ENCODE peak calls at places on chromosome 11, in six cellular contexts. O, J, Y, B, R and L are unnamed samples.

GRCh38 chr11:134418119-134418840 is 6.2 kb upstream of the B3GAT1 start:
- DNase-seq in J (no peak), O (no peak), R (no peak), B (peak; percentile 45), Y (no peak), L (no peak)

GRCh38 chr11:120223793-120224192 is 13.0 kb downstream of the OAF start:
- DNase-seq in R (no peak), B (no peak), O (no peak), Y (no peak), J (no peak), L (no peak)

GRCh38 chr11:63961608-63962412 is 12.6 kb upstream of the COX8A start:
- DNase-seq in Y (no peak), O (no peak), R (no peak), B (peak; percentile 25), J (no peak), L (no peak)

GRCh38 chr11:70756341-70756740 is 358.0 kb downstream of the CTTN start:
- DNase-seq in J (no peak), R (peak; percentile 27), O (no peak), Y (no peak), B (no peak), L (no peak)

GRCh38 chr11:5118893-5119292 is 19.3 kb downstream of the OR52A5 start:
- DNase-seq in R (no peak), Y (no peak), J (no peak), O (no peak), B (no peak), L (no peak)

GRCh38 chr11:112884012-112884767 is 77.0 kb upstream of the NCAM1 start:
- DNase-seq in B (no peak), O (no peak), J (no peak), R (no peak), Y (no peak), L (no peak)

GRCh38 chr11:120632579-120632978 is 121.0 kb downstream of the GRIK4 start:
- DNase-seq in R (no peak), B (peak; percentile 22), O (peak; percentile 24), J (peak; percentile 51), Y (no peak), L (peak; percentile 48)

GRCh38 chr11:45091563-45092392 is 54.7 kb upstream of the PRDM11 start:
- DNase-seq in R (no peak), B (no peak), Y (peak; percentile 48), J (no peak), O (no peak), L (no peak)

GRCh38 chr11:13769188-13769587 is 100.7 kb downstream of the FAR1 start:
- DNase-seq in Y (no peak), O (no peak), R (no peak), B (no peak), J (no peak), L (no peak)

GRCh38 chr11:74681686-74682651 is 49.3 kb downstream of the CHRDL2 start:
- DNase-seq in J (no peak), Y (peak; percentile 54), O (no peak), R (peak; percentile 81), B (no peak), L (no peak)

GRCh38 chr11:848380-848931 is 5.8 kb downstream of the TSPAN4 start:
- DNase-seq in Y (no peak), B (peak; percentile 50), R (no peak), J (peak; percentile 94), O (peak; percentile 72), L (peak; percentile 94)

GRCh38 chr11:128039140-128040021 is 548.0 kb downstream of the ETS1 start:
- DNase-seq in B (no peak), O (no peak), J (no peak), R (no peak), Y (peak; percentile 23), L (no peak)

GRCh38 chr11:73072935-73073481 is 69.1 kb downstream of the FCHSD2 start:
- DNase-seq in R (no peak), Y (no peak), B (no peak), J (no peak), O (peak; percentile 18), L (no peak)

GRCh38 chr11:130155106-130155505 is 4.5 kb upstream of the ST14 start:
- DNase-seq in J (no peak), Y (no peak), B (no peak), O (no peak), R (no peak), L (no peak)

GRCh38 chr11:103210543-103210942 is 101.3 kb downstream of the DYNC2H1 start:
- DNase-seq in Y (no peak), R (no peak), O (no peak), B (no peak), J (no peak), L (no peak)

GRCh38 chr11:47979378-47980092 is 824 bp upstream of the PTPRJ start:
- DNase-seq in R (no peak), J (no peak), B (no peak), O (peak; percentile 61), Y (no peak), L (no peak)

GRCh38 chr11:47981667-47982404 is 1.5 kb downstream of the PTPRJ start:
- DNase-seq in B (no peak), R (peak; percentile 76), J (no peak), O (no peak), Y (no peak), L (no peak)

GRCh38 chr11:47980907-47981621 is 705 bp downstream of the PTPRJ start:
- DNase-seq in O (peak; percentile 56), B (no peak), Y (peak; percentile 42), R (peak; percentile 74), J (peak; percentile 56), L (peak; percentile 68)

GRCh38 chr11:47977651-47978050 is 2.7 kb upstream of the PTPRJ start:
- DNase-seq in J (no peak), Y (no peak), O (no peak), B (no peak), R (no peak), L (no peak)

DNA sequence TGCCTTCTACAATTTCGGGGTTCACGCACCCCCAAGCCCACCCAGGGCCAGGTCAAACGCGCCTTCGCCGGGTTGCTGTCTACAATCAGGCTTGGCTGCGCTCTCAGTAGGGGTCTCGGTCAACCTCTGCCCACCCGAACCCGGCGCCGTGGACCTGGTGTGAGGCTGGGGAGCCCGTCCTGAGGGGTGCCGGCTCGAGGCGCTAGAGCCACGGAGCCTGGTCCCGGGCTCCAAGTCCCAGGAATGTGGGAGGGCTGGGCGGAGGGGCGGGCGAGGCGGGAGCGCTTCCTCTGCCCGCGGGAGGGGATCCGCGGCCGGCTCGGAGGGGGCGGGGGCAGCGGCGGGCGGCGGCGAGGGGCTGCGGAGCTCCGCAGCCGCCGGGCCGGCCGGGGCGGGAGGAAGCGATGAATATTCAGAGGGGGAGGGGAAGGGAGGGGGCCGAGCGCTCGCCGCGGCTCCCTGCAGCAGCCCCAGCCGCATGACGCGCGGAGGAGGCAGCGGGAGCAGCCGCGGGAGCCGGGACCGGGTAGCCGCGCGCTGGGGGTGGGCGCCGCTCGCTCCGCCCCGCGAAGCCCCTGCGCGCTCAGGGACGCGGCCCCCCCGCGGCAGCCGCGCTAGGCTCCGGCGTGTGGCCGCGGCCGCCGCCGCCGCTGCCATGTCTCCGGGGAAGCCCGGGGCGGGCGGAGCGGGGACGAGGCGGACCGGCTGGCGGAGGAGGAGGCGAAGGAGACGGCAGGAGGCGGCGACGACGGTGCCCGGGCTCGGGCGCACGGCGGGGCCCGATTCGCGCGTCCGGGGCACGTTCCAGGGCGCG is at the start of gene PTPRJ:
- DNase-seq in Y (peak; percentile 74), O (peak; percentile 73), B (peak; percentile 75), R (peak; percentile 85), J (peak; percentile 70), L (peak; percentile 75)
- TF ChIP-seq POLR2A in Y (no peak), O (peak; percentile 40), B (no peak), R (peak; percentile 71), J (no peak), L (no peak)

DNA sequence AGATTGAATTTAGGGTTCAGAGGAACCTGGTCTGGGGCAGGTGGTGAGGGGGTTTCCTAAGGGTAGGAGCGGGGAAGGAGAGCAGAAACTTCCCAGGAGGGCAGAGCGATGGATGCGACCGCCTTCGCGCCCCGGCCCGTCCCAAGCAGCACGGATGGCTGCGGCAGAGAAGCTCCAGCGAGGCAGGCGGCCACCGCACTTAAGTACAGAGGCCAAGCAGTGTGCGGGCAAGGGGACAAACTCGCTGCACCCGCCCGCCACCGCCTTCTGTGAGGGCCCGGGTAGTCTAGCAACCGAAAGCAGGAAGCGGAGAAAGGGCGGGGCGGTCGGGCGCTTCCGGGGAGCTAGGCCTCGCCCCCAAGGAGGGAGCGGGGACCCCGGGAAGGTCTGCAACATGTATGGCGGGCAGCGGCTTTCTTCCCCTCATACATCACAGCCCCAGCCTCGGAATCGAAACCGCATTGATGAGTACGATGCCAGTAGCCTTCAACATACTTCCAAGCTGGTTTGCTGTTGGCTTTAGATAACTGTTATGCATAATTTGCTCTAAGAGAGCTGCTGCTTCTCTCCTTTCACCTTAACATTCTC is at the start of gene AGBL2:
- DNase-seq in Y (peak; percentile 78), O (peak; percentile 82), B (peak; percentile 73), R (peak; percentile 83), J (peak; percentile 73), L (peak; percentile 85)
- TF ChIP-seq POLR2A in Y (peak; percentile 55), O (peak; percentile 90), B (peak; percentile 66), R (peak; percentile 49), J (peak; percentile 85), L (peak; percentile 94)

GRCh38 chr11:65428578-65429068 is 6.0 kb downstream of the NEAT1 start:
- DNase-seq in R (peak; percentile 69), O (no peak), Y (peak; percentile 33), B (peak; percentile 60), J (no peak), L (no peak)

GRCh38 chr11:65427691-65428577 is 5.3 kb downstream of the NEAT1 start:
- DNase-seq in R (peak; percentile 68), Y (peak; percentile 31), O (no peak), B (peak; percentile 65), J (no peak), L (no peak)

GRCh38 chr11:65425971-65426838 is 3.6 kb downstream of the NEAT1 start:
- DNase-seq in Y (peak; percentile 12), O (no peak), B (peak; percentile 57), J (no peak), R (peak; percentile 15), L (no peak)

GRCh38 chr11:65425105-65425970 is 2.7 kb downstream of the NEAT1 start:
- DNase-seq in B (peak; percentile 74), R (peak; percentile 56), Y (peak; percentile 40), O (no peak), J (no peak), L (no peak)

GRCh38 chr11:65426839-65427690 is 4.5 kb downstream of the NEAT1 start:
- DNase-seq in J (no peak), Y (peak; percentile 32), O (no peak), R (peak; percentile 75), B (peak; percentile 76), L (no peak)
- TF ChIP-seq POLR2A in J (peak; percentile 96), Y (peak; percentile 40), O (peak; percentile 62), R (peak; percentile 57), B (peak; percentile 94), L (peak; percentile 91)

DNA sequence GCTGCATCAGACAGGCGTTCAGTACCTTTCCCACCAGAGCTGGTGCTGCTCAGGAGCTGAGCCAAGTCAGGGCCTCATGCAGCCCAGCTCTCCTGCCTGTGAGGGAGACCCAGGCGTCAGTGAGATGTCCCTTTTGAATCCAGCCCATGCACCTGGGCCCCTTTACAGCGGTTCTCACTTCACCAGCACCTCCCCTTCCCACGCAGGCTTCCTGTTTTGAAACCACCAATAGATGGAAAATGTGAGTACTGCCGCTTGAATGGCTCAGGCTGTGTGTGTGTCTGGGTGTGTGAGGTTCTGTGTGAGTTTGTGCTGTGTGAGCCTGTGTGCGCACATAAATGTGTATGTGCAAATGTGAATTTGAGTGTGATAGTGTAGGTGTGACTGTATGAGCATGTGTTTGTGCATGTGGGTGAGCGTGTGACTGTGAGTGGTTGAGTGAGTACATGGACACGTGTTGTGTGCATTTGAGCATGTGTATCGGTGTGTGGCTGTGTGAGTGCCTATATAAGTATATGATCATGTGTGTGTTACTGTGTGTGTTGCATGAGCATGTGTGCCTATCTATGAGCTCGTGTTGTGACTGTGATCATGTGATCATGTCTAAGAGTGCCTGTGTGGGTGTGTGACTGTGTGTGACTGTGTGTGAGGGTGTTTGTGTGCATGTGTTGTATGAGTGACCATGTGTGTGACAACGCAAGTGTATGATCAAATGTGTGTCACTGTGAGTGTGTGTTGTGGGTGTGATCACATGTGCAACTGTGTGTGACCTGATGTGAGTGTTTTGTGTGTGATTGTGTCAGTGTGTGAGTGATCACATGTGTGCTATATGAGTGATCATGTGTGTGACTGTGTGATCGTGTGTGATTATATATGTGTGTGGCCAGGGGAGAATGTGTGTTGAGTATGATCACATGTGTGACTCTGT is 88.7 kb downstream of the UBASH3B start:
- DNase-seq in R (no peak), O (no peak), J (peak; percentile 37), B (no peak), Y (no peak), L (peak; percentile 32)
- TF ChIP-seq POLR2A in R (peak; percentile 23), O (no peak), J (peak; percentile 57), B (no peak), Y (no peak), L (peak; percentile 66)